ENCODE peak calls at places on chromosomes 7 and 10, in ten cellular contexts. One of them, this sample, is unnamed.
A peak's percentile ranks its signal among the peaks of the same experiment; 100 is the strongest.

GRCh38 chr7:74479066-74479781 is 25.5 kb downstream of the GTF2IRD1 start:
- DNase-seq in cardiac muscle cell: peak; percentile 52
- DNase-seq in upper lobe of right lung: peak; percentile 91
- DNase-seq in adrenal gland: no peak
- DNase-seq in PC-3: peak; percentile 18
- DNase-seq in astrocyte of the spinal cord: peak; percentile 43
- DNase-seq in mucosa of descending colon: peak; percentile 81
- DNase-seq in tibial nerve: no peak
- DNase-seq in A549: no peak
- DNase-seq in astrocyte: peak; percentile 48
- DNase-seq in this sample: peak; percentile 17

GRCh38 chr7:367351-367841 is 77.4 kb downstream of the FOXL3 start:
- DNase-seq in astrocyte of the spinal cord: no peak
- DNase-seq in upper lobe of right lung: peak; percentile 52
- DNase-seq in PC-3: no peak
- DNase-seq in tibial nerve: no peak
- DNase-seq in astrocyte: no peak
- DNase-seq in A549: no peak
- DNase-seq in adrenal gland: no peak
- DNase-seq in cardiac muscle cell: no peak
- DNase-seq in mucosa of descending colon: peak; percentile 27
- DNase-seq in this sample: no peak

GRCh38 chr7:135447783-135448182 is 62.1 kb downstream of the CNOT4 start:
- DNase-seq in upper lobe of right lung: no peak
- DNase-seq in tibial nerve: no peak
- DNase-seq in mucosa of descending colon: no peak
- DNase-seq in astrocyte of the spinal cord: no peak
- DNase-seq in cardiac muscle cell: no peak
- DNase-seq in adrenal gland: no peak
- DNase-seq in PC-3: no peak
- DNase-seq in astrocyte: no peak
- DNase-seq in A549: no peak
- DNase-seq in this sample: no peak

GRCh38 chr10:14879055-14879800 is 562 bp downstream of the SUV39H2 start:
- DNase-seq in A549: peak; percentile 33
- DNase-seq in tibial nerve: peak; percentile 12
- DNase-seq in mucosa of descending colon: peak; percentile 55
- DNase-seq in cardiac muscle cell: peak; percentile 26
- DNase-seq in astrocyte: peak; percentile 5
- DNase-seq in upper lobe of right lung: no peak
- DNase-seq in astrocyte of the spinal cord: no peak
- DNase-seq in adrenal gland: no peak
- DNase-seq in PC-3: no peak
- DNase-seq in this sample: no peak

GRCh38 chr7:96977445-96977844 is 27.9 kb upstream of the DLX6 start:
- DNase-seq in A549: no peak
- DNase-seq in astrocyte of the spinal cord: no peak
- DNase-seq in PC-3: no peak
- DNase-seq in adrenal gland: no peak
- DNase-seq in astrocyte: no peak
- DNase-seq in upper lobe of right lung: no peak
- DNase-seq in cardiac muscle cell: no peak
- DNase-seq in tibial nerve: no peak
- DNase-seq in mucosa of descending colon: no peak
- DNase-seq in this sample: no peak

GRCh38 chr7:73518470-73518869 is 3.6 kb downstream of the BAZ1B start:
- DNase-seq in tibial nerve: no peak
- DNase-seq in astrocyte: no peak
- DNase-seq in upper lobe of right lung: peak; percentile 18
- DNase-seq in A549: no peak
- DNase-seq in astrocyte of the spinal cord: no peak
- DNase-seq in adrenal gland: no peak
- DNase-seq in cardiac muscle cell: no peak
- DNase-seq in PC-3: no peak
- DNase-seq in mucosa of descending colon: no peak
- DNase-seq in this sample: no peak

GRCh38 chr10:68735119-68735518 is 14.1 kb downstream of the CCAR1 start:
- DNase-seq in astrocyte: no peak
- DNase-seq in A549: no peak
- DNase-seq in cardiac muscle cell: no peak
- DNase-seq in PC-3: no peak
- DNase-seq in adrenal gland: no peak
- DNase-seq in tibial nerve: no peak
- DNase-seq in upper lobe of right lung: no peak
- DNase-seq in mucosa of descending colon: no peak
- DNase-seq in astrocyte of the spinal cord: no peak
- DNase-seq in this sample: no peak

GRCh38 chr7:1571261-1571650 is 1.4 kb upstream of the PSMG3 start:
- DNase-seq in PC-3: peak; percentile 28
- DNase-seq in A549: no peak
- DNase-seq in mucosa of descending colon: no peak
- DNase-seq in upper lobe of right lung: no peak
- DNase-seq in astrocyte: peak; percentile 47
- DNase-seq in adrenal gland: no peak
- DNase-seq in tibial nerve: peak; percentile 22
- DNase-seq in cardiac muscle cell: peak; percentile 80
- DNase-seq in astrocyte of the spinal cord: peak; percentile 84
- DNase-seq in this sample: peak; percentile 93

GRCh38 chr7:13130321-13130720 is 442.9 kb downstream of the ARL4A start:
- DNase-seq in PC-3: no peak
- DNase-seq in astrocyte of the spinal cord: no peak
- DNase-seq in upper lobe of right lung: no peak
- DNase-seq in mucosa of descending colon: no peak
- DNase-seq in tibial nerve: no peak
- DNase-seq in cardiac muscle cell: no peak
- DNase-seq in astrocyte: no peak
- DNase-seq in A549: no peak
- DNase-seq in adrenal gland: no peak
- DNase-seq in this sample: no peak

GRCh38 chr7:95811846-95812445 is 39.6 kb downstream of the DYNC1I1 start:
- DNase-seq in cardiac muscle cell: no peak
- DNase-seq in tibial nerve: no peak
- DNase-seq in astrocyte of the spinal cord: peak; percentile 36
- DNase-seq in A549: no peak
- DNase-seq in astrocyte: peak; percentile 45
- DNase-seq in adrenal gland: no peak
- DNase-seq in upper lobe of right lung: no peak
- DNase-seq in mucosa of descending colon: no peak
- DNase-seq in PC-3: no peak
- DNase-seq in this sample: no peak

GRCh38 chr7:86784765-86785164 is 141.1 kb downstream of the GRM3 start:
- DNase-seq in adrenal gland: no peak
- DNase-seq in astrocyte of the spinal cord: no peak
- DNase-seq in A549: no peak
- DNase-seq in upper lobe of right lung: no peak
- DNase-seq in tibial nerve: no peak
- DNase-seq in astrocyte: no peak
- DNase-seq in cardiac muscle cell: no peak
- DNase-seq in PC-3: no peak
- DNase-seq in mucosa of descending colon: no peak
- DNase-seq in this sample: no peak

GRCh38 chr10:78763651-78764395 is 304.9 kb upstream of the ZMIZ1 start:
- DNase-seq in PC-3: no peak
- DNase-seq in A549: no peak
- DNase-seq in mucosa of descending colon: no peak
- DNase-seq in adrenal gland: no peak
- DNase-seq in astrocyte: no peak
- DNase-seq in tibial nerve: no peak
- DNase-seq in upper lobe of right lung: peak; percentile 58
- DNase-seq in astrocyte of the spinal cord: no peak
- DNase-seq in cardiac muscle cell: no peak
- DNase-seq in this sample: no peak

GRCh38 chr10:58565256-58565655 is 52.6 kb downstream of the BICC1 start:
- DNase-seq in astrocyte: no peak
- DNase-seq in cardiac muscle cell: no peak
- DNase-seq in tibial nerve: no peak
- DNase-seq in A549: no peak
- DNase-seq in upper lobe of right lung: no peak
- DNase-seq in adrenal gland: no peak
- DNase-seq in PC-3: no peak
- DNase-seq in astrocyte of the spinal cord: no peak
- DNase-seq in mucosa of descending colon: no peak
- DNase-seq in this sample: no peak

GRCh38 chr10:121791761-121792160 is 136.1 kb downstream of the ATE1 start:
- DNase-seq in cardiac muscle cell: peak; percentile 70
- DNase-seq in astrocyte of the spinal cord: peak; percentile 61
- DNase-seq in upper lobe of right lung: no peak
- DNase-seq in astrocyte: peak; percentile 78
- DNase-seq in PC-3: no peak
- DNase-seq in A549: no peak
- DNase-seq in mucosa of descending colon: no peak
- DNase-seq in adrenal gland: no peak
- DNase-seq in tibial nerve: no peak
- DNase-seq in this sample: peak; percentile 43

GRCh38 chr7:125061776-125062397 is 132.3 kb upstream of the POT1 start:
- DNase-seq in PC-3: peak; percentile 78
- DNase-seq in A549: no peak
- DNase-seq in cardiac muscle cell: peak; percentile 33
- DNase-seq in upper lobe of right lung: no peak
- DNase-seq in adrenal gland: no peak
- DNase-seq in astrocyte: peak; percentile 56
- DNase-seq in astrocyte of the spinal cord: peak; percentile 54
- DNase-seq in tibial nerve: no peak
- DNase-seq in mucosa of descending colon: no peak
- DNase-seq in this sample: peak; percentile 65

GRCh38 chr7:1160665-1161010 is 642 bp upstream of the ZFAND2A start:
- DNase-seq in PC-3: no peak
- DNase-seq in mucosa of descending colon: peak; percentile 70
- DNase-seq in tibial nerve: no peak
- DNase-seq in astrocyte of the spinal cord: no peak
- DNase-seq in astrocyte: no peak
- DNase-seq in upper lobe of right lung: no peak
- DNase-seq in adrenal gland: no peak
- DNase-seq in A549: no peak
- DNase-seq in cardiac muscle cell: no peak
- DNase-seq in this sample: no peak

DNA sequence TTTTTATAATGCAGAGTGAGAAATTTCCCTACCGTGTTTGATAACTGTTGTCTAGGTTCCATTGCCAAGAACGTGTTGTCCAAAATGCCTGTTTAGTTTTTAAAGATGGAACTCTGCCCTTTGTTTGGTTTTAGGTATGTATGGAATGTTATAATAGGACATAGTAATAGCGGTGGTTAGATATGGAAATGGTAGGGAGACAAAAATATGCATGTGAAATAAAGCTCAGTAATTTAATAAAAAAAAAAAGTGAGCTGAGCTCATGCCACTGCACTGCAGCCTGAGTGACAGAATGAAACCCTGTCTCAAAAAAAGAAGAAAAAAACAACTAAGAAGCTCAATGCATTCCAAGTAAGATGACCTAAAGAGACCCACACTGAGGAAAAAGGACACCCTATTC is 72.9 kb downstream of the ZNF783 start:
- DNase-seq in cardiac muscle cell: peak; percentile 49
- DNase-seq in adrenal gland: no peak
- DNase-seq in mucosa of descending colon: no peak
- DNase-seq in upper lobe of right lung: no peak
- DNase-seq in tibial nerve: no peak
- DNase-seq in PC-3: no peak
- DNase-seq in A549: no peak
- DNase-seq in astrocyte: peak; percentile 10
- DNase-seq in astrocyte of the spinal cord: no peak
- DNase-seq in this sample: peak; percentile 44
- H3K4me3 ChIP-seq in cardiac muscle cell: no peak overlapping the region
- H3K4me3 ChIP-seq in adrenal gland: no peak overlapping the region
- H3K4me3 ChIP-seq in mucosa of descending colon: no peak overlapping the region
- H3K4me3 ChIP-seq in upper lobe of right lung: no peak overlapping the region
- H3K4me3 ChIP-seq in tibial nerve: no peak overlapping the region
- H3K4me3 ChIP-seq in PC-3: no peak overlapping the region
- H3K4me3 ChIP-seq in A549: no peak overlapping the region
- H3K4me3 ChIP-seq in astrocyte: no peak overlapping the region
- H3K4me3 ChIP-seq in astrocyte of the spinal cord: no peak overlapping the region
- H3K4me3 ChIP-seq in this sample: no peak overlapping the region

DNA sequence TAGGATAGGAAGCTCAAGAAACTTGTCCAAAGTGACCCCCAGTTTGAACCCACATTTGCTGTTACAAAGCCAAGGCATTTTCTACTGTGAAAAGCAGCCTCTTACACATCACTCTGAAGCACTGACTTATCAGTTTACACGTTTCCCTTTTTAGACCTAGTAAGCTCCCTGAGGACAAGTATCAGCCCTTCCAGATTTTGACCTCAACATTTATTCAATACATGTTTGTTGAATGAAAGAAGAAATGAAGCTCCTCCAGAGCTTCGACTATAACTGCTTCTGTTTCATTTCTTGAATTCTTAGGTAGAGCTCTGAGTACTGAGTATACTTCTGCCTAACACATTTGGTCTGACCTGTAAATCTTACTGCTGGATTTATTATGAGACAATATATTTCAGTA is 2.7 kb downstream of the WASL start:
- DNase-seq in adrenal gland: no peak
- DNase-seq in astrocyte of the spinal cord: no peak
- DNase-seq in astrocyte: no peak
- DNase-seq in A549: no peak
- DNase-seq in cardiac muscle cell: no peak
- DNase-seq in tibial nerve: no peak
- DNase-seq in PC-3: no peak
- DNase-seq in upper lobe of right lung: no peak
- DNase-seq in mucosa of descending colon: no peak
- DNase-seq in this sample: no peak
- TF ChIP-seq CTCF in adrenal gland: no peak
- TF ChIP-seq CTCF in astrocyte of the spinal cord: no peak
- TF ChIP-seq CTCF in astrocyte: no peak
- TF ChIP-seq CTCF in A549: no peak
- TF ChIP-seq CTCF in cardiac muscle cell: no peak
- TF ChIP-seq CTCF in tibial nerve: no peak
- TF ChIP-seq CTCF in PC-3: no peak
- TF ChIP-seq CTCF in upper lobe of right lung: no peak
- TF ChIP-seq CTCF in mucosa of descending colon: no peak
- TF ChIP-seq CTCF in this sample: no peak

DNA sequence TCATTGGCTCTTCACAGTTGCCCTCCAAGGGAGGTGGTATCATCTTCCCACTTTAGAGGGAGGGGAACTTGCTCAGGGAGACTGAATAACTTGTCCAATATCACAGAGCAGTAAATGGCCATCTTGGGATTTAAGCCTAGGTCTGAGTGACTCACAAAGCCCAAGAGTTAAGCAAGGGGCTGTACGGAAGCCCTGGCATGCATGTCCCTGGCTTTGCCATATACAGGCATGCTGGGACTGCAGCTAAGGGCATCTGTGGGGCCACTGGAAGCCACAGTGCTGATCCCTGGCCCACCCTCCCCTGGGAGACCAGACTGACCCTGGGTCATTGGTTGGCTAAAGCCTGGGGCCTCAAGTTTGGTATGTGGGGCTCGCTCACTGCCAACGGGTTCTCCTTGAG is 3.1 kb downstream of the VSIR start:
- DNase-seq in cardiac muscle cell: peak; percentile 68
- DNase-seq in PC-3: no peak
- DNase-seq in tibial nerve: no peak
- DNase-seq in adrenal gland: no peak
- DNase-seq in upper lobe of right lung: no peak
- DNase-seq in A549: no peak
- DNase-seq in astrocyte: no peak
- DNase-seq in mucosa of descending colon: peak; percentile 51
- DNase-seq in astrocyte of the spinal cord: peak; percentile 12
- DNase-seq in this sample: peak; percentile 68
- H3K4me3 ChIP-seq in cardiac muscle cell: no peak overlapping the region
- H3K4me3 ChIP-seq in PC-3: no peak overlapping the region
- H3K4me3 ChIP-seq in tibial nerve: peak overlapping the region; percentile 16
- H3K4me3 ChIP-seq in adrenal gland: no peak overlapping the region
- H3K4me3 ChIP-seq in upper lobe of right lung: peak overlapping the region; percentile 70
- H3K4me3 ChIP-seq in A549: no peak overlapping the region
- H3K4me3 ChIP-seq in astrocyte: no peak overlapping the region
- H3K4me3 ChIP-seq in mucosa of descending colon: no peak overlapping the region
- H3K4me3 ChIP-seq in astrocyte of the spinal cord: no peak overlapping the region
- H3K4me3 ChIP-seq in this sample: no peak overlapping the region

GRCh38 chr7:45136106-45137060 is 21.2 kb upstream of the RAMP3 start:
- DNase-seq in adrenal gland: peak; percentile 62
- DNase-seq in cardiac muscle cell: peak; percentile 84
- DNase-seq in mucosa of descending colon: no peak
- DNase-seq in upper lobe of right lung: no peak
- DNase-seq in astrocyte of the spinal cord: peak; percentile 65
- DNase-seq in tibial nerve: peak; percentile 20
- DNase-seq in PC-3: peak; percentile 78
- DNase-seq in A549: peak; percentile 90
- DNase-seq in astrocyte: peak; percentile 50
- DNase-seq in this sample: peak; percentile 87
- TF ChIP-seq CTCF in adrenal gland: peak; percentile 83
- TF ChIP-seq CTCF in cardiac muscle cell: peak; percentile 86
- TF ChIP-seq CTCF in mucosa of descending colon: peak; percentile 71
- TF ChIP-seq CTCF in upper lobe of right lung: peak; percentile 92
- TF ChIP-seq CTCF in astrocyte of the spinal cord: peak; percentile 82
- TF ChIP-seq CTCF in tibial nerve: peak; percentile 83
- TF ChIP-seq CTCF in PC-3: peak; percentile 90
- TF ChIP-seq CTCF in A549: peak; percentile 92
- TF ChIP-seq CTCF in astrocyte: peak; percentile 94
- TF ChIP-seq CTCF in this sample: peak; percentile 87

This sample was measured in choroid plexus epithelial cell.